ENCODE peak calls at places on chromosomes 2 and 18, in nine cellular contexts. Y is HAP-1, Q is nephron progenitor cell, V is islet precursor cell, C is adrenal gland, O is mammary epithelial cell, Z is substantia nigra, U is omental fat pad, D is tibial artery. F is an unnamed sample.

GRCh38 chr2:130827502-130828251 is 9.0 kb upstream of the ARHGEF4 start:
- DNase-seq in V (peak; percentile 90), D (no peak), Y (no peak), C (no peak), O (peak; percentile 93), Z (no peak), U (no peak), Q (no peak), F (no peak)

GRCh38 chr18:74577019-74577418 is 20.7 kb upstream of the ZNF407 start:
- DNase-seq in V (no peak), D (no peak), O (no peak), U (no peak), Z (no peak), Q (no peak), Y (peak; percentile 26), C (no peak), F (no peak)

GRCh38 chr2:169029341-169029740 is 1.8 kb downstream of the ABCB11 start:
- DNase-seq in U (no peak), C (no peak), Y (no peak), Z (no peak), O (no peak), D (no peak), V (no peak), Q (no peak), F (no peak)

GRCh38 chr2:128301501-128301966 is 17.1 kb downstream of the HS6ST1 start:
- DNase-seq in Q (no peak), Z (peak; percentile 66), U (no peak), D (peak; percentile 80), O (peak; percentile 43), C (peak; percentile 67), Y (no peak), V (no peak), F (peak; percentile 43)

GRCh38 chr2:139480251-139480650 is 700.1 kb upstream of the NXPH2 start:
- DNase-seq in U (no peak), Y (peak; percentile 93), C (no peak), Q (no peak), Z (no peak), O (no peak), D (no peak), V (no peak), F (no peak)

GRCh38 chr2:86673976-86674670 is 46.0 kb upstream of the RMND5A start:
- DNase-seq in Z (no peak), D (no peak), Q (no peak), Y (no peak), O (no peak), U (no peak), V (no peak), C (no peak), F (no peak)

GRCh38 chr2:30208453-30208852 is 22.9 kb upstream of the LBH start:
- DNase-seq in Q (peak; percentile 62), C (peak; percentile 77), Z (peak; percentile 34), O (peak; percentile 39), D (peak; percentile 75), V (peak; percentile 84), Y (peak; percentile 80), U (no peak), F (peak; percentile 76)

GRCh38 chr18:21362921-21363320 is 120.9 kb downstream of the GREB1L start:
- DNase-seq in D (no peak), U (no peak), C (no peak), O (no peak), V (no peak), Q (no peak), Z (no peak), Y (peak; percentile 74), F (no peak)

GRCh38 chr18:70931942-70932814 is 643.3 kb downstream of the SOCS6 start:
- DNase-seq in U (no peak), C (peak; percentile 2), O (peak; percentile 1), Z (no peak), Q (no peak), D (no peak), V (no peak), Y (peak; percentile 8), F (peak; percentile 18)

GRCh38 chr2:44642123-44642857 is 280.5 kb downstream of the CAMKMT start:
- DNase-seq in Z (no peak), C (no peak), Y (no peak), O (no peak), Q (no peak), V (no peak), D (no peak), U (no peak), F (no peak)

GRCh38 chr2:10525573-10526265 is 77.6 kb upstream of the ODC1 start:
- DNase-seq in V (peak; percentile 45), Y (no peak), D (peak; percentile 31), C (no peak), Q (no peak), O (no peak), U (no peak), Z (no peak), F (no peak)

GRCh38 chr18:79524181-79525078 is 128.7 kb downstream of the NFATC1 start:
- DNase-seq in C (peak; percentile 1), Q (no peak), Z (no peak), Y (no peak), O (no peak), V (peak; percentile 46), U (no peak), D (peak; percentile 61), F (no peak)

GRCh38 chr2:24908316-24908937 is 11.6 kb downstream of the ADCY3 start:
- DNase-seq in Z (no peak), O (no peak), C (no peak), Y (no peak), D (peak; percentile 39), Q (no peak), U (no peak), V (no peak), F (no peak)

GRCh38 chr2:184698476-184698875 is 100.1 kb downstream of the ZNF804A start:
- DNase-seq in Y (no peak), C (no peak), U (no peak), Q (no peak), O (no peak), D (no peak), Z (no peak), V (no peak), F (no peak)

GRCh38 chr18:73979742-73980141 is 167.9 kb downstream of the FBXO15 start:
- DNase-seq in U (no peak), Z (no peak), Y (no peak), Q (no peak), D (no peak), V (no peak), O (peak; percentile 18), C (no peak), F (no peak)

GRCh38 chr2:17303054-17303453 is 215.2 kb downstream of the RAD51AP2 start:
- DNase-seq in C (no peak), Y (no peak), D (no peak), U (no peak), Z (no peak), Q (no peak), O (peak; percentile 98), V (no peak), F (peak; percentile 16)

GRCh38 chr2:181750305-181750704 is 70.0 kb upstream of the NEUROD1 start:
- DNase-seq in Y (no peak), U (no peak), Z (no peak), C (no peak), V (peak; percentile 52), D (no peak), O (no peak), Q (peak; percentile 6), F (no peak)

GRCh38 chr2:25740810-25741381 is 67.5 kb upstream of the DTNB start:
- DNase-seq in Y (no peak), C (no peak), D (no peak), U (no peak), O (peak; percentile 21), Z (no peak), V (no peak), Q (no peak), F (peak; percentile 16)

GRCh38 chr2:19752500-19752899 is 149.3 kb downstream of the TTC32 start:
- DNase-seq in Q (no peak), U (no peak), O (no peak), C (no peak), Z (no peak), Y (no peak), V (peak; percentile 15), D (no peak), F (no peak)

GRCh38 chr2:99787011-99787410 is 297.2 kb upstream of the REV1 start:
- DNase-seq in O (no peak), D (no peak), C (no peak), Y (no peak), Z (no peak), Q (no peak), U (no peak), V (no peak), F (no peak)

GRCh38 chr2:17878222-17879136 is at the start of gene KCNS3:
- DNase-seq in O (peak; percentile 43), V (peak; percentile 67), Q (peak; percentile 65), Y (peak; percentile 69), D (peak; percentile 68), Z (no peak), U (no peak), C (peak; percentile 55), F (no peak)

GRCh38 chr18:78448106-78448505 is 531.5 kb upstream of the SALL3 start:
- DNase-seq in D (no peak), O (no peak), U (no peak), Q (no peak), Y (peak; percentile 7), Z (no peak), V (no peak), C (no peak), F (no peak)

GRCh38 chr2:85308951-85309555 is 18.7 kb downstream of the TGOLN2 start:
- DNase-seq in U (no peak), C (peak; percentile 79), V (peak; percentile 57), Y (no peak), D (peak; percentile 83), Z (peak; percentile 60), Q (peak; percentile 32), O (no peak), F (no peak)

GRCh38 chr2:29010946-29011649 is 30.0 kb downstream of the TOGARAM2 start:
- DNase-seq in U (no peak), D (no peak), Y (no peak), V (peak; percentile 73), O (no peak), Q (peak; percentile 22), Z (no peak), C (peak; percentile 39), F (no peak)

GRCh38 chr2:218168635-218169462 is 2.1 kb upstream of the CXCR1 start:
- DNase-seq in Q (peak; percentile 75), D (no peak), Y (peak; percentile 40), Z (no peak), C (peak; percentile 66), O (no peak), V (peak; percentile 73), U (peak; percentile 67), F (no peak)

GRCh38 chr2:232584238-232584637 is 33.7 kb downstream of the EIF4E2 start:
- DNase-seq in Y (no peak), O (no peak), U (no peak), Z (no peak), C (no peak), V (no peak), D (no peak), Q (no peak), F (no peak)

GRCh38 chr2:74502147-74502719 is 2.8 kb upstream of the LBX2 start:
- DNase-seq in Y (no peak), V (no peak), Q (peak; percentile 45), U (no peak), C (no peak), Z (no peak), O (no peak), D (no peak), F (no peak)

GRCh38 chr2:128380061-128380889 is 61.6 kb upstream of the HS6ST1 start:
- DNase-seq in Z (no peak), Y (no peak), V (peak; percentile 54), U (no peak), D (peak; percentile 60), O (no peak), C (no peak), Q (no peak), F (no peak)

F was measured in fibroblast of the conjunctiva.